ENCODE peak calls at places on chromosome 13, in ten cellular contexts. X, T, G, F, N, I, V, L, H and D are unnamed samples.

GRCh38 chr13:91058066-91058465 is 289.4 kb upstream of the MIR17HG start:
- DNase-seq in X (no peak), T (no peak), G (no peak), F (no peak), N (no peak), I (no peak), V (no peak), L (no peak), H (no peak), D (no peak)

GRCh38 chr13:47241446-47241845 is 344.6 kb upstream of the HTR2A start:
- DNase-seq in X (no peak), T (no peak), G (no peak), F (no peak), N (no peak), I (no peak), V (no peak), L (no peak), H (no peak), D (no peak)

GRCh38 chr13:25292301-25292700 is 5.0 kb upstream of the MTMR6 start:
- DNase-seq in X (no peak), T (no peak), G (peak), F (no peak), N (no peak), I (peak), V (no peak), L (peak), H (no peak), D (no peak)

GRCh38 chr13:98532254-98532653 is 44.7 kb downstream of the STK24 start:
- DNase-seq in X (no peak), T (no peak), G (no peak), F (no peak), N (no peak), I (no peak), V (no peak), L (no peak), H (no peak), D (no peak)

GRCh38 chr13:30713133-30713532 is 22.2 kb upstream of the ALOX5AP start:
- DNase-seq in X (no peak), T (no peak), G (no peak), F (no peak), N (no peak), I (no peak), V (no peak), L (peak), H (no peak), D (no peak)

GRCh38 chr13:97945792-97946419 is 7.6 kb upstream of the IPO5 start:
- DNase-seq in X (no peak), T (no peak), G (no peak), F (no peak), N (no peak), I (peak), V (no peak), L (peak), H (no peak), D (no peak)

GRCh38 chr13:99067160-99067985 is 89.5 kb upstream of the DOCK9 start:
- DNase-seq in X (no peak), T (no peak), G (peak), F (no peak), N (no peak), I (peak), V (no peak), L (peak), H (no peak), D (no peak)

GRCh38 chr13:30520571-30520970 is 54.8 kb upstream of the HMGB1 start:
- DNase-seq in X (no peak), T (no peak), G (peak), F (no peak), N (no peak), I (peak), V (no peak), L (peak), H (no peak), D (no peak)

GRCh38 chr13:109616021-109616420 is 170.4 kb downstream of the IRS2 start:
- DNase-seq in X (no peak), T (no peak), G (no peak), F (no peak), N (no peak), I (no peak), V (no peak), L (no peak), H (no peak), D (no peak)

GRCh38 chr13:73385848-73386247 is 327.0 kb downstream of the KLF5 start:
- DNase-seq in X (no peak), T (no peak), G (no peak), F (no peak), N (no peak), I (no peak), V (no peak), L (no peak), H (no peak), D (no peak)

GRCh38 chr13:40336228-40337221 is 329.9 kb downstream of the FOXO1 start:
- DNase-seq in X (no peak), T (no peak), G (no peak), F (no peak), N (no peak), I (no peak), V (no peak), L (no peak), H (no peak), D (no peak)

GRCh38 chr13:90622547-90622946 is 724.9 kb upstream of the MIR17HG start:
- DNase-seq in X (no peak), T (no peak), G (no peak), F (no peak), N (no peak), I (no peak), V (no peak), L (peak), H (no peak), D (no peak)

GRCh38 chr13:113882716-113883115 is 18.8 kb upstream of the GAS6 start:
- DNase-seq in X (no peak), T (no peak), G (no peak), F (no peak), N (no peak), I (no peak), V (no peak), L (no peak), H (no peak), D (no peak)

GRCh38 chr13:43787998-43788397 is 1.2 kb upstream of the ENOX1 start:
- DNase-seq in X (no peak), T (no peak), G (peak), F (no peak), N (no peak), I (peak), V (no peak), L (peak), H (no peak), D (no peak)

GRCh38 chr13:51895906-51896888 is 34.4 kb downstream of the CCDC70 start:
- DNase-seq in X (no peak), T (peak), G (peak), F (no peak), N (peak), I (peak), V (peak), L (peak), H (no peak), D (no peak)